ENCODE peak calls at places on chromosomes 16 and 17, in five cellular contexts. O is HepG2, Y is HCT116, S is SK-N-SH, P is K562. I is an unnamed sample.

GRCh38 chr17:15380447-15380846 is 39.0 kb upstream of the TEKT3 start:
- DNase-seq in O (no peak), Y (no peak), S (no peak), P (no peak), I (no peak)

GRCh38 chr16:13426736-13427135 is 493.2 kb upstream of the ERCC4 start:
- DNase-seq in O (no peak), Y (no peak), S (no peak), P (no peak), I (no peak)

GRCh38 chr16:19497181-19497580 is 24.7 kb downstream of the GDE1 start:
- DNase-seq in O (no peak), Y (no peak), S (no peak), P (no peak), I (no peak)

GRCh38 chr17:33778505-33779398 is 476.3 kb upstream of the CCL2 start:
- DNase-seq in O (peak; percentile 33), Y (peak; percentile 15), S (peak; percentile 57), P (peak; percentile 69), I (peak; percentile 2)

GRCh38 chr17:79233916-79234551 is 159.4 kb downstream of the ENGASE start:
- DNase-seq in O (no peak), Y (no peak), S (no peak), P (no peak), I (no peak)

GRCh38 chr17:70022175-70022574 is 52.9 kb upstream of the KCNJ16 start:
- DNase-seq in O (no peak), Y (no peak), S (no peak), P (no peak), I (no peak)

GRCh38 chr17:21688293-21688949 is 3.9 kb upstream of the KCNJ18 start:
- DNase-seq in O (no peak), Y (no peak), S (no peak), P (no peak), I (no peak)

GRCh38 chr16:89744813-89745212 is 23.5 kb downstream of the ZNF276 start:
- DNase-seq in O (no peak), Y (no peak), S (no peak), P (no peak), I (no peak)

GRCh38 chr17:43759836-43760235 is 1.2 kb upstream of the SOST start:
- DNase-seq in O (no peak), Y (no peak), S (no peak), P (no peak), I (no peak)

GRCh38 chr16:23952128-23953041 is 116.6 kb downstream of the PRKCB start:
- DNase-seq in O (no peak), Y (no peak), S (peak; percentile 22), P (peak; percentile 72), I (no peak)

GRCh38 chr17:48492401-48493298 is 38.2 kb downstream of the HOXB1 start:
- DNase-seq in O (no peak), Y (no peak), S (peak; percentile 81), P (peak; percentile 87), I (no peak)

GRCh38 chr17:80364091-80364691 is 50.8 kb upstream of the ENDOV start:
- DNase-seq in O (peak; percentile 20), Y (peak; percentile 8), S (peak; percentile 83), P (no peak), I (no peak)

GRCh38 chr17:74601944-74602572 is 10.0 kb upstream of the CD300LD start:
- DNase-seq in O (peak; percentile 60), Y (peak; percentile 53), S (peak; percentile 68), P (peak; percentile 74), I (no peak)

GRCh38 chr16:10114411-10114810 is 67.8 kb downstream of the GRIN2A start:
- DNase-seq in O (no peak), Y (no peak), S (no peak), P (no peak), I (no peak)

GRCh38 chr16:29304251-29304900 is 102.1 kb downstream of the NPIPB11 start:
- DNase-seq in O (no peak), Y (no peak), S (no peak), P (no peak), I (no peak)

GRCh38 chr16:57667526-57668258 is 414 bp upstream of the ADGRG3 start:
- DNase-seq in O (peak; percentile 91), Y (no peak), S (peak; percentile 50), P (peak; percentile 72), I (no peak)

GRCh38 chr17:79306688-79307323 is 232.2 kb downstream of the ENGASE start:
- DNase-seq in O (no peak), Y (no peak), S (no peak), P (no peak), I (no peak)

GRCh38 chr16:74045539-74045938 is 251.1 kb upstream of the PSMD7 start:
- DNase-seq in O (no peak), Y (no peak), S (no peak), P (no peak), I (no peak)

GRCh38 chr16:21160276-21160675 is 1.8 kb downstream of the LDAF1 start:
- DNase-seq in O (no peak), Y (no peak), S (no peak), P (no peak), I (no peak)

GRCh38 chr16:21163576-21163975 is 5.1 kb downstream of the LDAF1 start:
- DNase-seq in O (no peak), Y (no peak), S (no peak), P (no peak), I (no peak)

GRCh38 chr16:21159281-21159951 is 942 bp downstream of the LDAF1 start:
- DNase-seq in O (no peak), Y (no peak), S (peak; percentile 28), P (peak; percentile 34), I (no peak)

GRCh38 chr16:21162661-21163151 is 4.2 kb downstream of the LDAF1 start:
- DNase-seq in O (no peak), Y (no peak), S (no peak), P (no peak), I (no peak)

DNA sequence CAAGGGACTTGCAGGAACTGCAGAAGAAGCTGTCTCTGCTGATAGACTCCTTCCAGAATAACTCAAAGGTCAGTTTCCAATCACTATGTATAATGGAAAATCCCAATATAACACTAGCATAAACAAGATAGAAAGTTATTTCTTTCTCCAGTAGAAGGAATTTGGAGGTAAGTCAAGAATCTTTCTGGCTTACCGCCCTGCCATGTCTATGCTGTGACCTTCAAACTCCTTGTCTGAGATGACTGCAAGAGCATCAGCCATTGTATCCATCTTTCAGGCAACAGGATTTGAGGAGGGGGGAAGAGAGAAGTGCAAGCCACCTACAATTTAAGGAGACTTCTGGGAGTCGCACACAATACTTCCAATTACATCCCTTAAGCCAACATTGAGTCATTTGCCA is 2.7 kb downstream of the LDAF1 start:
- DNase-seq in O (no peak), Y (no peak), S (no peak), P (no peak), I (no peak)
- TF ChIP-seq REST in O (no peak), Y (no peak), S (no peak), P (no peak), I (no peak)

GRCh38 chr17:40560592-40561293 is 4.5 kb downstream of the CCR7 start:
- DNase-seq in O (no peak), Y (no peak), S (no peak), P (peak; percentile 52), I (peak; percentile 96)
- TF ChIP-seq SIN3A in O (peak; percentile 9), Y (no peak), S (no peak), P (no peak), I (no peak)

GRCh38 chr16:4179020-4179419 is 62.8 kb upstream of the ADCY9 start:
- DNase-seq in O (peak; percentile 10), Y (peak; percentile 37), S (no peak), P (no peak), I (no peak)
- TF ChIP-seq RAD21 in O (no peak), Y (no peak), S (no peak), P (no peak), I (no peak)

GRCh38 chr17:62804822-62805221 is 3.3 kb downstream of the MARCHF10 start:
- DNase-seq in O (no peak), Y (no peak), S (no peak), P (no peak), I (no peak)

GRCh38 chr17:62800580-62800979 is 7.5 kb downstream of the MARCHF10 start:
- DNase-seq in O (no peak), Y (no peak), S (no peak), P (no peak), I (no peak)

GRCh38 chr17:62804025-62804424 is 4.1 kb downstream of the MARCHF10 start:
- DNase-seq in O (no peak), Y (no peak), S (no peak), P (no peak), I (no peak)

GRCh38 chr17:62801553-62801952 is 6.6 kb downstream of the MARCHF10 start:
- DNase-seq in O (no peak), Y (no peak), S (no peak), P (no peak), I (no peak)

GRCh38 chr17:62802531-62803205 is 5.4 kb downstream of the MARCHF10 start:
- DNase-seq in O (no peak), Y (no peak), S (no peak), P (no peak), I (no peak)
- TF ChIP-seq REST in O (no peak), Y (no peak), S (no peak), P (no peak), I (no peak)

GRCh38 chr17:1029196-1029911 is 32.4 kb downstream of the TIMM22 start:
- DNase-seq in O (no peak), Y (no peak), S (no peak), P (no peak), I (no peak)
- TF ChIP-seq SIN3A in O (no peak), Y (no peak), S (no peak), P (no peak), I (no peak)

GRCh38 chr17:64156670-64157069 is 26.7 kb upstream of the ERN1 start:
- DNase-seq in O (no peak), Y (no peak), S (no peak), P (no peak), I (no peak)
- TF ChIP-seq RAD21 in O (no peak), Y (no peak), S (no peak), P (no peak), I (no peak)

GRCh38 chr17:42188749-42189650 is 3.7 kb upstream of the HCRT start:
- DNase-seq in O (no peak), Y (no peak), S (peak; percentile 1), P (no peak), I (no peak)
- TF ChIP-seq REST in O (no peak), Y (no peak), S (no peak), P (no peak), I (no peak)

DNA sequence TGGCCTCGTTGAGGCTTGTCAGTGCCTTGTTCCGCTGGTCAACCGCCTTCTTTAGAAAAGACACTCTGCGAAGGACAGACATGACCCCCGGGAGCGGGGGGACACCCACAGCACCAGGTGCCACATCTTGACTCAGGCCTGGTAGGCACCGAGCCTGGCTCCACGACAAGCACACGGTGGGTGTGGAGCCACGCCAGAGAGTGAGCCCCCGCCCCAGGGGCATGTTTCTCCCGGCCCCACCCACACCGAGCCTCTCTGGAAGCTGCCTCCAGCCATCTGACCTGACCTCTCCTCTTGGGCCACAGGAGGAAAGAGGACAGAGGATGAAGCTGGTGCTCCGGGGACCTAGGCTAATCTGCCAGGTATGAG is 4.6 kb downstream of the FAAP100 start:
- DNase-seq in O (no peak), Y (no peak), S (no peak), P (no peak), I (no peak)
- TF ChIP-seq SIN3A in O (no peak), Y (no peak), S (no peak), P (no peak), I (no peak)

I was measured in GM12878.